ENCODE peak calls at places on chromosomes 12 and 14, in ten cellular contexts. F is T-helper 9 cell; S is stimulated activated CD8-positive, alpha-beta memory T cell treated with anti-CD3 and anti-CD28 coated beads, Interleukin-2, amount 100 ng/mL, for 1 hour; C is C1 segment of cervical spinal cord; E is effector CD4-positive, alpha-beta T cell; T is CD8-positive, alpha-beta memory T cell; R is NCI-H1417 treated with DMSO at 0.1 percent for 48 hours; X is lower lobe of right lung; Y is upper lobe of right lung; A is fibroblast of lung. M is an unnamed sample.

GRCh38 chr12:111764120-111764821 is 2.5 kb upstream of the ALDH2 start:
- DNase-seq in A (no peak), Y (no peak), S (no peak), C (no peak), F (no peak), T (no peak), E (no peak), R (no peak), X (no peak), M (no peak)

GRCh38 chr14:76537912-76538647 is 162.1 kb downstream of the ESRRB start:
- DNase-seq in E (no peak), C (no peak), T (no peak), S (no peak), X (no peak), F (no peak), R (no peak), Y (no peak), A (no peak), M (no peak)

GRCh38 chr14:69481815-69482568 is 2.5 kb upstream of the PLEKHD1 start:
- DNase-seq in S (no peak), R (no peak), A (no peak), C (no peak), Y (no peak), F (no peak), T (no peak), E (no peak), X (no peak), M (no peak)

GRCh38 chr14:58082491-58083098 is 69.4 kb downstream of the ARMH4 start:
- DNase-seq in R (no peak), A (peak), T (no peak), Y (no peak), X (no peak), F (no peak), E (no peak), S (no peak), C (no peak), M (no peak)

GRCh38 chr12:48602192-48602989 is 32.5 kb upstream of the LALBA start:
- DNase-seq in X (no peak), R (no peak), Y (no peak), A (peak), E (no peak), F (no peak), C (no peak), T (no peak), S (no peak), M (no peak)

GRCh38 chr14:95498622-95499353 is 17.7 kb downstream of the SYNE3 start:
- DNase-seq in R (no peak), T (no peak), C (peak), X (no peak), F (no peak), S (no peak), A (peak), Y (no peak), E (no peak), M (no peak)

GRCh38 chr12:124683330-124683662 is 115.9 kb upstream of the NCOR2 start:
- DNase-seq in A (no peak), X (peak), F (no peak), C (no peak), Y (no peak), R (no peak), S (no peak), E (no peak), T (no peak), M (no peak)

GRCh38 chr12:110501378-110501721 is 561 bp downstream of the VPS29 start:
- DNase-seq in C (no peak), T (peak), E (no peak), X (no peak), R (no peak), F (no peak), Y (no peak), S (no peak), A (peak), M (no peak)

GRCh38 chr12:26251600-26251999 is 56.2 kb downstream of the SSPN start:
- DNase-seq in S (no peak), Y (no peak), F (no peak), X (no peak), C (no peak), R (no peak), T (no peak), A (no peak), E (no peak), M (no peak)

GRCh38 chr12:108548954-108549521 is 11.9 kb downstream of the SART3 start:
- DNase-seq in E (no peak), A (no peak), X (no peak), Y (no peak), R (no peak), F (no peak), C (no peak), S (no peak), T (no peak), M (no peak)

GRCh38 chr12:121530600-121531355 is 50.0 kb downstream of the KDM2B start:
- DNase-seq in R (no peak), C (no peak), S (peak), T (peak), E (peak), Y (peak), A (peak), X (peak), F (peak), M (peak)

GRCh38 chr12:57604454-57605307 is at the start of gene DTX3:
- DNase-seq in A (peak), T (no peak), E (peak), C (peak), S (no peak), F (no peak), X (no peak), R (no peak), Y (no peak), M (no peak)

GRCh38 chr12:61879229-61879628 is 381.0 kb upstream of the USP15 start:
- DNase-seq in C (no peak), Y (no peak), S (no peak), F (no peak), E (no peak), A (no peak), X (no peak), T (no peak), R (no peak), M (no peak)

GRCh38 chr12:30813741-30814687 is 59.3 kb upstream of the CAPRIN2 start:
- DNase-seq in S (no peak), E (no peak), R (no peak), X (no peak), F (no peak), Y (no peak), C (no peak), A (peak), T (no peak), M (no peak)

GRCh38 chr14:49621114-49621881 is 699 bp downstream of the MGAT2 start:
- DNase-seq in A (peak), T (no peak), X (peak), Y (peak), F (peak), C (no peak), S (no peak), E (peak), R (peak), M (no peak)

GRCh38 chr14:63204407-63205280 is at the start of gene RHOJ:
- DNase-seq in F (no peak), T (no peak), E (no peak), Y (no peak), C (peak), S (no peak), X (no peak), R (no peak), A (peak), M (no peak)

GRCh38 chr12:131950182-131950913 is 606 bp downstream of the EP400 start:
- DNase-seq in C (no peak), F (peak), Y (peak), E (peak), R (no peak), T (peak), S (no peak), A (no peak), X (peak), M (peak)

GRCh38 chr14:81285250-81285649 is 64.5 kb upstream of the GTF2A1 start:
- DNase-seq in A (no peak), Y (no peak), R (no peak), E (no peak), T (no peak), F (no peak), X (no peak), S (no peak), C (no peak), M (no peak)

GRCh38 chr14:24321212-24321975 is 10.1 kb downstream of the LTB4R start:
- DNase-seq in X (peak), E (no peak), S (no peak), R (no peak), C (no peak), A (no peak), T (no peak), Y (no peak), F (no peak), M (no peak)

GRCh38 chr14:77615231-77616132 is 955 bp downstream of the SPTLC2 start:
- DNase-seq in Y (no peak), X (no peak), S (no peak), R (no peak), T (no peak), A (peak), F (no peak), E (no peak), C (no peak), M (no peak)

GRCh38 chr12:50181691-50182090 is 14.5 kb upstream of the CERS5 start:
- DNase-seq in C (no peak), X (no peak), E (no peak), Y (no peak), R (no peak), T (no peak), S (no peak), F (no peak), A (no peak), M (no peak)

GRCh38 chr12:8746046-8746445 is 48.3 kb downstream of the RIMKLB start:
- DNase-seq in X (no peak), S (no peak), Y (no peak), A (no peak), T (no peak), E (no peak), R (no peak), F (no peak), C (no peak), M (no peak)

GRCh38 chr12:24960222-24960855 is 11.4 kb upstream of the BCAT1 start:
- DNase-seq in A (peak), Y (no peak), R (no peak), X (no peak), E (no peak), C (no peak), T (peak), F (no peak), S (no peak), M (no peak)

GRCh38 chr12:65294863-65295262 is 16.4 kb downstream of the MSRB3 start:
- DNase-seq in A (no peak), S (no peak), T (no peak), X (no peak), F (no peak), C (no peak), R (no peak), Y (no peak), E (no peak), M (no peak)

GRCh38 chr12:46004715-46005114 is 14.3 kb upstream of the SCAF11 start:
- DNase-seq in F (no peak), Y (no peak), X (no peak), S (no peak), E (no peak), T (no peak), C (no peak), A (no peak), R (no peak), M (no peak)

GRCh38 chr12:49331360-49332222 is 5.4 kb downstream of the C1QL4 start:
- DNase-seq in F (no peak), E (no peak), Y (peak), S (no peak), X (peak), T (no peak), A (peak), R (no peak), C (peak), M (no peak)

GRCh38 chr12:106595268-106595667 is 12.5 kb downstream of the RFX4 start:
- DNase-seq in T (no peak), A (no peak), F (no peak), E (no peak), X (no peak), S (no peak), R (no peak), C (no peak), Y (no peak), M (no peak)

GRCh38 chr14:104112609-104113571 is 25.5 kb upstream of the KIF26A start:
- DNase-seq in E (no peak), X (no peak), A (no peak), Y (peak), T (no peak), C (no peak), R (no peak), S (no peak), F (no peak), M (no peak)

GRCh38 chr12:124821252-124822200 is 42.1 kb downstream of the SCARB1 start:
- DNase-seq in E (no peak), F (no peak), A (no peak), R (no peak), T (no peak), C (no peak), Y (no peak), X (no peak), S (no peak), M (no peak)

GRCh38 chr14:81423504-81423903 is 23.4 kb upstream of the STON2 start:
- DNase-seq in R (no peak), S (no peak), A (no peak), X (peak), T (no peak), E (no peak), Y (no peak), C (no peak), F (no peak), M (no peak)

GRCh38 chr12:123813349-123813748 is 51.2 kb downstream of the DNAH10 start:
- DNase-seq in T (no peak), R (no peak), X (no peak), E (no peak), F (no peak), S (no peak), A (peak), Y (no peak), C (no peak), M (no peak)